ENCODE peak calls at places on chromosomes 16 and 17, in ten cellular contexts. F, K, M, D, Q, J, I, R, G and S are unnamed samples.

GRCh38 chr17:42519546-42520444 is 16.2 kb upstream of the NAGLU start:
- DNase-seq in F (peak; percentile 85), K (peak; percentile 73), M (peak; percentile 98), D (peak; percentile 97), Q (no peak), J (peak; percentile 85), I (peak; percentile 92), R (peak; percentile 54), G (peak; percentile 95), S (peak; percentile 89)

GRCh38 chr16:85428168-85428898 is 184.8 kb upstream of the GSE1 start:
- DNase-seq in F (peak; percentile 74), K (no peak), M (no peak), D (no peak), Q (no peak), J (no peak), I (peak; percentile 93), R (peak; percentile 42), G (peak; percentile 44), S (peak; percentile 20)

GRCh38 chr17:11893862-11894261 is 103.4 kb downstream of the ZNF18 start:
- DNase-seq in F (no peak), K (no peak), M (no peak), D (no peak), Q (no peak), J (no peak), I (no peak), R (no peak), G (no peak), S (no peak)

GRCh38 chr17:76529643-76530488 is 7.6 kb downstream of the CYGB start:
- DNase-seq in F (peak; percentile 79), K (peak; percentile 49), M (peak; percentile 80), D (peak; percentile 87), Q (peak; percentile 70), J (peak; percentile 81), I (peak; percentile 94), R (no peak), G (peak; percentile 95), S (no peak)

GRCh38 chr16:67105881-67106280 is 3.9 kb upstream of the PHAF1 start:
- DNase-seq in F (no peak), K (no peak), M (no peak), D (no peak), Q (no peak), J (no peak), I (peak; percentile 36), R (no peak), G (no peak), S (no peak)

GRCh38 chr17:7336240-7337175 is at the start of gene ACAP1:
- DNase-seq in F (peak; percentile 94), K (no peak), M (peak; percentile 61), D (no peak), Q (no peak), J (no peak), I (peak; percentile 27), R (peak; percentile 95), G (no peak), S (no peak)

GRCh38 chr16:9845661-9846361 is 336.4 kb downstream of the GRIN2A start:
- DNase-seq in F (no peak), K (no peak), M (no peak), D (no peak), Q (no peak), J (no peak), I (peak; percentile 34), R (no peak), G (no peak), S (peak; percentile 75)

GRCh38 chr16:21684199-21684598 is 20.4 kb downstream of the OTOA start:
- DNase-seq in F (peak; percentile 80), K (no peak), M (no peak), D (no peak), Q (peak; percentile 21), J (no peak), I (no peak), R (no peak), G (no peak), S (no peak)

GRCh38 chr17:75404223-75404738 is 1.2 kb downstream of the GRB2 start:
- DNase-seq in F (peak; percentile 94), K (peak; percentile 84), M (peak; percentile 73), D (peak; percentile 84), Q (peak; percentile 86), J (peak; percentile 46), I (peak; percentile 92), R (peak; percentile 43), G (peak; percentile 57), S (peak; percentile 65)

GRCh38 chr17:51346218-51346982 is 86.1 kb downstream of the UTP18 start:
- DNase-seq in F (no peak), K (no peak), M (no peak), D (no peak), Q (no peak), J (no peak), I (no peak), R (no peak), G (no peak), S (no peak)

GRCh38 chr16:66569827-66570405 is 3.7 kb downstream of the CMTM1 start:
- DNase-seq in F (no peak), K (no peak), M (no peak), D (no peak), Q (no peak), J (no peak), I (peak; percentile 85), R (no peak), G (no peak), S (peak; percentile 84)

GRCh38 chr16:29700253-29700987 is 21.4 kb downstream of the QPRT start:
- DNase-seq in F (peak; percentile 90), K (peak; percentile 75), M (peak; percentile 86), D (peak; percentile 89), Q (peak; percentile 84), J (peak; percentile 68), I (peak; percentile 98), R (peak; percentile 58), G (peak; percentile 66), S (peak; percentile 81)

GRCh38 chr16:77589071-77589755 is 133.1 kb upstream of the NUDT7 start:
- DNase-seq in F (no peak), K (no peak), M (no peak), D (no peak), Q (no peak), J (no peak), I (no peak), R (no peak), G (no peak), S (no peak)

GRCh38 chr16:14600164-14600563 is 29.9 kb downstream of the PARN start:
- DNase-seq in F (no peak), K (peak; percentile 16), M (no peak), D (no peak), Q (no peak), J (no peak), I (peak; percentile 39), R (no peak), G (no peak), S (peak; percentile 49)

GRCh38 chr16:70647461-70648359 is 1.4 kb downstream of the IL34 start:
- DNase-seq in F (no peak), K (no peak), M (peak; percentile 73), D (no peak), Q (no peak), J (no peak), I (peak; percentile 23), R (no peak), G (no peak), S (no peak)

GRCh38 chr17:4743216-4743615 is 3.5 kb upstream of the CXCL16 start:
- DNase-seq in F (no peak), K (no peak), M (no peak), D (no peak), Q (no peak), J (no peak), I (no peak), R (no peak), G (no peak), S (no peak)
- H3K27me3 ChIP-seq in F (peaks cover 83% of the 10 kb centered on the region), K (peaks cover 83% of the 10 kb centered on the region), M (peaks cover 13% of the 10 kb centered on the region), D (peaks cover 6% of the 10 kb centered on the region), Q (peaks cover 16% of the 10 kb centered on the region), J (peaks cover 59% of the 10 kb centered on the region), I (peaks cover 27% of the 10 kb centered on the region), R (peaks cover 3% of the 10 kb centered on the region), G (no peaks in the 10 kb centered on the region), S (peaks cover 10% of the 10 kb centered on the region)

DNA sequence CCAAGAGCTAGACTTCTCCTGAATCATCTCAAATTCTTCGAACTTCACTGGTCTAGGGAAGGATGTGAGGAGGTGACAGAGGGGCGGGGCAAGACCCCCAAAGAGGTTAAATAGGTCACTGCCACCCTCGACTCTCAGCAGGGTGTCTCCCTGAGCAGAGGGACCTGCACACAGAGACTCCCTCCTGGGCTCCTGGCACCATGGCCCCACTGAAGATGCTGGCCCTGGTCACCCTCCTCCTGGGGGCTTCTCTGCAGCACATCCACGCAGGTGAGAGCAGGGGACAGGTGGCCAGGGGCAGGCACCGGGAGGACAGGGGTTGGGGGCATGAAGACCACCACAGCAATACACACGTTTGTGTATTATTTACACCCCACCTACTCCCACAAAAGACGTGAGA is 9.2 kb downstream of the CCL17 start:
- DNase-seq in F (no peak), K (no peak), M (no peak), D (no peak), Q (no peak), J (no peak), I (no peak), R (no peak), G (no peak), S (no peak)
- H3K4me3 ChIP-seq in F (no peak overlapping the region), K (no peak overlapping the region), M (no peak overlapping the region), D (no peak overlapping the region), Q (no peak overlapping the region), J (no peak overlapping the region), I (no peak overlapping the region), R (no peak overlapping the region), G (no peak overlapping the region), S (no peak overlapping the region)

GRCh38 chr17:49022391-49022941 is 25.3 kb downstream of the IGF2BP1 start:
- DNase-seq in F (peak; percentile 98), K (peak; percentile 84), M (no peak), D (no peak), Q (no peak), J (no peak), I (peak; percentile 54), R (no peak), G (no peak), S (peak; percentile 39)
- TF ChIP-seq CTCF in F (no peak), K (no peak), M (no peak), D (no peak), Q (no peak), J (no peak), I (no peak), R (no peak), G (no peak), S (no peak)

GRCh38 chr17:77875051-77875780 is 83.3 kb upstream of the TNRC6C start:
- DNase-seq in F (no peak), K (no peak), M (no peak), D (no peak), Q (no peak), J (no peak), I (peak; percentile 97), R (no peak), G (no peak), S (no peak)

GRCh38 chr17:77873518-77874302 is 84.8 kb upstream of the TNRC6C start:
- DNase-seq in F (no peak), K (no peak), M (no peak), D (no peak), Q (no peak), J (no peak), I (no peak), R (no peak), G (no peak), S (no peak)

GRCh38 chr17:77872199-77872598 is 86.3 kb upstream of the TNRC6C start:
- DNase-seq in F (no peak), K (no peak), M (no peak), D (no peak), Q (no peak), J (no peak), I (no peak), R (no peak), G (no peak), S (no peak)

GRCh38 chr17:77874303-77875050 is 84.0 kb upstream of the TNRC6C start:
- DNase-seq in F (no peak), K (no peak), M (no peak), D (no peak), Q (no peak), J (no peak), I (peak; percentile 85), R (no peak), G (no peak), S (no peak)

GRCh38 chr17:77872714-77873517 is 85.6 kb upstream of the TNRC6C start:
- DNase-seq in F (no peak), K (no peak), M (no peak), D (no peak), Q (no peak), J (no peak), I (no peak), R (no peak), G (no peak), S (no peak)
- H3K27me3 ChIP-seq in F (no peaks in the 10 kb centered on the region), K (no peaks in the 10 kb centered on the region), M (no peaks in the 10 kb centered on the region), D (no peaks in the 10 kb centered on the region), Q (no peaks in the 10 kb centered on the region), J (no peaks in the 10 kb centered on the region), I (peaks cover 36% of the 10 kb centered on the region), R (no peaks in the 10 kb centered on the region), G (no peaks in the 10 kb centered on the region), S (no peaks in the 10 kb centered on the region)